ENCODE peak calls at places on chromosomes 2 and 18, in eight cellular contexts. F is amniotic stem cell; G is left cardiac atrium; A is mesendoderm; T is NCI-H2081; W is B cell; X is NCI-H1105; C is activated CD4-positive, alpha-beta T cell treated with anti-CD3 and anti-CD28 coated beads, Interleukin-2, amount 50 U/mL, for 48 hours. O is an unnamed sample.

GRCh38 chr2:67399831-67400489 is 2.8 kb downstream of the ETAA1 start:
- DNase-seq in G (no peak), A (peak), C (no peak), T (no peak), F (no peak), X (no peak), W (no peak), O (no peak)

GRCh38 chr18:79554321-79554720 is 125.3 kb upstream of the CTDP1 start:
- DNase-seq in W (no peak), F (no peak), A (no peak), G (no peak), C (no peak), X (no peak), T (no peak), O (no peak)

GRCh38 chr2:3483227-3483985 is 35.9 kb downstream of the ADI1 start:
- DNase-seq in A (peak), G (peak), F (no peak), T (no peak), W (no peak), X (peak), C (no peak), O (no peak)

GRCh38 chr2:219430633-219431615 is 3.7 kb upstream of the SPEG start:
- DNase-seq in T (no peak), C (no peak), F (no peak), X (no peak), A (peak), G (peak), W (no peak), O (no peak)

GRCh38 chr2:135997380-135997779 is 12.0 kb upstream of the DARS1 start:
- DNase-seq in A (peak), X (no peak), G (no peak), T (no peak), C (no peak), W (peak), F (no peak), O (no peak)

GRCh38 chr2:27095745-27096651 is 9.4 kb downstream of the KHK start:
- DNase-seq in C (peak), W (peak), X (peak), F (no peak), A (peak), T (peak), G (peak), O (no peak)

GRCh38 chr18:40877096-40877495 is 1077.9 kb upstream of the PIK3C3 start:
- DNase-seq in X (no peak), F (peak), A (no peak), T (no peak), W (no peak), G (no peak), C (no peak), O (no peak)

GRCh38 chr2:70645733-70646420 is 92.3 kb upstream of the TGFA start:
- DNase-seq in X (no peak), F (no peak), W (no peak), T (no peak), C (no peak), G (no peak), A (peak), O (no peak)